ENCODE peak calls at places on chromosomes 3 and 15, in nine cellular contexts. T is heart right ventricle; U is stimulated activated CD8-positive, alpha-beta memory T cell treated with anti-CD3 and anti-CD28 coated beads, Interleukin-4, amount 100 ng/mL, for 24 hours; R is left ventricle myocardium inferior; G is IMR-90; V is hepatic stellate cell; K is fibroblast of lung; P is globus pallidus; X is spleen. O is an unnamed sample.

GRCh38 chr3:4633078-4634004 is 140.2 kb downstream of the ITPR1 start:
- DNase-seq in V (peak; percentile 54), P (peak; percentile 48), U (no peak), K (peak; percentile 65), G (peak; percentile 72), X (no peak), R (no peak), T (peak; percentile 24), O (no peak)

GRCh38 chr15:78407889-78408640 is 30.0 kb upstream of the IREB2 start:
- DNase-seq in V (no peak), K (no peak), P (no peak), U (no peak), T (no peak), X (no peak), R (no peak), G (no peak), O (no peak)

GRCh38 chr15:95760508-95760907 is 570.0 kb upstream of the NR2F2 start:
- DNase-seq in T (no peak), K (no peak), P (no peak), X (peak; percentile 74), G (no peak), U (no peak), R (no peak), V (no peak), O (no peak)

GRCh38 chr3:15391007-15391406 is 36.3 kb downstream of the METTL6 start:
- DNase-seq in G (no peak), K (no peak), U (no peak), P (no peak), X (no peak), R (no peak), T (no peak), V (no peak), O (no peak)

GRCh38 chr3:10772230-10773161 is 43.5 kb upstream of the SLC6A11 start:
- DNase-seq in T (no peak), G (no peak), R (no peak), U (no peak), P (no peak), V (no peak), X (peak; percentile 52), K (peak; percentile 7), O (no peak)

GRCh38 chr3:100560426-100560825 is 49.0 kb upstream of the ADGRG7 start:
- DNase-seq in P (no peak), X (no peak), T (no peak), G (peak; percentile 42), R (no peak), K (no peak), V (no peak), U (no peak), O (no peak)

GRCh38 chr15:48352474-48353072 is 21.3 kb downstream of the DUT start:
- DNase-seq in U (peak; percentile 16), X (no peak), R (no peak), V (no peak), T (peak; percentile 29), G (peak; percentile 69), K (peak; percentile 66), P (peak; percentile 60), O (no peak)

GRCh38 chr15:25763954-25764353 is 99.2 kb downstream of the ATP10A start:
- DNase-seq in R (no peak), T (no peak), X (no peak), V (no peak), U (no peak), P (no peak), K (no peak), G (no peak), O (no peak)

GRCh38 chr3:10945683-10946287 is 46.8 kb upstream of the SLC6A1 start:
- DNase-seq in X (peak; percentile 88), K (peak; percentile 21), P (peak; percentile 72), V (peak; percentile 73), G (peak; percentile 25), R (peak; percentile 49), U (peak; percentile 34), T (peak; percentile 27), O (peak; percentile 89)

GRCh38 chr3:43762486-43762885 is 71.7 kb downstream of the ABHD5 start:
- DNase-seq in K (no peak), P (no peak), G (no peak), U (no peak), R (no peak), T (no peak), V (no peak), X (no peak), O (no peak)

GRCh38 chr3:139342054-139342453 is 1.8 kb upstream of the MRPS22 start:
- DNase-seq in U (no peak), K (no peak), V (no peak), X (no peak), P (no peak), R (no peak), G (no peak), T (no peak), O (no peak)

GRCh38 chr15:61299060-61299763 is 70.1 kb upstream of the RORA start:
- DNase-seq in R (no peak), P (no peak), U (no peak), G (no peak), K (no peak), T (no peak), X (no peak), V (no peak), O (no peak)

GRCh38 chr3:129038121-129038855 is 22.3 kb upstream of the GP9 start:
- DNase-seq in G (no peak), X (no peak), K (no peak), R (no peak), U (no peak), V (no peak), T (no peak), P (no peak), O (peak; percentile 66)

GRCh38 chr3:147613710-147614109 is 204.5 kb downstream of the ZIC1 start:
- DNase-seq in U (no peak), X (no peak), R (no peak), T (no peak), V (no peak), G (no peak), K (no peak), P (no peak), O (no peak)

GRCh38 chr15:90838066-90838465 is 30.3 kb upstream of the FURIN start:
- DNase-seq in G (no peak), V (no peak), K (no peak), U (peak; percentile 81), P (no peak), X (peak; percentile 87), T (no peak), R (no peak), O (no peak)

GRCh38 chr3:151430821-151431484 is 29.9 kb downstream of the IGSF10 start:
- DNase-seq in G (no peak), P (no peak), K (no peak), X (no peak), U (no peak), R (no peak), V (no peak), T (no peak), O (no peak)

GRCh38 chr3:26198609-26199008 is 408.7 kb downstream of the OXSM start:
- DNase-seq in V (no peak), X (no peak), U (no peak), G (no peak), R (no peak), T (no peak), P (no peak), K (no peak), O (no peak)

GRCh38 chr15:69616558-69616957 is 163.9 kb downstream of the RPLP1 start:
- DNase-seq in X (no peak), G (no peak), R (no peak), V (no peak), U (no peak), K (no peak), T (peak; percentile 0), P (no peak), O (no peak)

GRCh38 chr3:10600159-10601125 is 95.1 kb upstream of the ATP2B2 start:
- DNase-seq in R (no peak), X (peak; percentile 54), V (no peak), K (peak; percentile 50), P (peak; percentile 74), U (no peak), T (no peak), G (no peak), O (peak; percentile 28)

GRCh38 chr15:58513681-58514336 is 82.0 kb downstream of the LIPC start:
- DNase-seq in U (no peak), R (no peak), P (no peak), G (no peak), T (no peak), K (no peak), V (no peak), X (no peak), O (no peak)

GRCh38 chr3:177836671-177837070 is 639.4 kb upstream of the TBL1XR1 start:
- DNase-seq in G (no peak), T (no peak), V (no peak), U (no peak), K (peak; percentile 71), X (no peak), R (no peak), P (no peak), O (no peak)

GRCh38 chr3:43748179-43748578 is 57.4 kb downstream of the ABHD5 start:
- DNase-seq in G (peak; percentile 62), P (no peak), V (peak; percentile 58), X (no peak), U (no peak), T (no peak), K (peak; percentile 47), R (no peak), O (no peak)

GRCh38 chr3:144502398-144502797 is 530.8 kb downstream of the DIPK2A start:
- DNase-seq in G (no peak), V (no peak), R (no peak), X (no peak), K (no peak), U (no peak), P (no peak), T (no peak), O (no peak)

GRCh38 chr15:68775671-68776476 is 44.8 kb downstream of the ANP32A start:
- DNase-seq in T (peak; percentile 90), P (peak; percentile 83), G (peak; percentile 24), R (peak; percentile 90), V (no peak), X (no peak), U (no peak), K (peak; percentile 72), O (peak; percentile 97)

GRCh38 chr3:71035886-71036285 is 547.6 kb downstream of the FOXP1 start:
- DNase-seq in X (no peak), U (no peak), R (no peak), P (no peak), V (no peak), G (no peak), K (no peak), T (no peak), O (no peak)

GRCh38 chr3:58055309-58055708 is 47.1 kb downstream of the FLNB start:
- DNase-seq in U (no peak), G (no peak), X (no peak), T (no peak), V (no peak), R (no peak), K (peak; percentile 77), P (no peak), O (no peak)

GRCh38 chr15:84143753-84144314 is 91.7 kb upstream of the GOLGA6L4 start:
- DNase-seq in P (no peak), V (no peak), U (no peak), K (no peak), G (no peak), X (no peak), T (no peak), R (no peak), O (no peak)

GRCh38 chr3:98784666-98785600 is 21.8 kb downstream of the ST3GAL6 start:
- DNase-seq in T (no peak), P (no peak), X (no peak), R (no peak), G (peak; percentile 94), U (no peak), K (peak; percentile 97), V (peak; percentile 52), O (no peak)

GRCh38 chr3:31926543-31926942 is 54.5 kb downstream of the OSBPL10 start:
- DNase-seq in U (no peak), T (no peak), G (no peak), X (no peak), K (no peak), R (no peak), V (no peak), P (no peak), O (no peak)

GRCh38 chr15:26892119-26892518 is 25.3 kb downstream of the GABRA5 start:
- DNase-seq in R (no peak), V (no peak), G (no peak), K (no peak), U (no peak), P (no peak), T (no peak), X (no peak), O (no peak)

GRCh38 chr15:72272213-72272996 is at the start of gene PARP6:
- DNase-seq in T (peak; percentile 98), G (peak; percentile 97), K (peak; percentile 99), U (peak; percentile 99), P (peak; percentile 98), R (peak; percentile 99), V (peak; percentile 98), X (peak; percentile 100), O (peak; percentile 100)